ENCODE peak calls at places on chromosomes 11 and 22, in nine cellular contexts. E, X, A, S, O, U, Z, Y and D are unnamed samples.

GRCh38 chr22:27851974-27852713 is 50.6 kb upstream of the MN1 start:
- DNase-seq in E (no peak), X (peak; percentile 74), A (no peak), S (no peak), O (no peak), U (no peak), Z (no peak), Y (no peak), D (no peak)

GRCh38 chr11:47775240-47775869 is 8.2 kb upstream of the FNBP4 start:
- DNase-seq in E (no peak), X (no peak), A (no peak), S (no peak), O (no peak), U (no peak), Z (no peak), Y (no peak), D (no peak)

GRCh38 chr11:74474316-74474715 is 7.0 kb upstream of the KCNE3 start:
- DNase-seq in E (no peak), X (no peak), A (no peak), S (no peak), O (peak; percentile 14), U (no peak), Z (no peak), Y (no peak), D (no peak)

GRCh38 chr11:44631831-44632230 is 66.4 kb downstream of the CD82 start:
- DNase-seq in E (no peak), X (no peak), A (no peak), S (no peak), O (peak; percentile 11), U (no peak), Z (peak; percentile 63), Y (no peak), D (no peak)

GRCh38 chr11:7457211-7457610 is 28.1 kb upstream of the OLFML1 start:
- DNase-seq in E (no peak), X (no peak), A (no peak), S (no peak), O (no peak), U (no peak), Z (no peak), Y (no peak), D (no peak)

GRCh38 chr11:116432301-116432700 is 340.5 kb downstream of the BUD13 start:
- DNase-seq in E (no peak), X (no peak), A (no peak), S (no peak), O (no peak), U (no peak), Z (no peak), Y (no peak), D (no peak)

GRCh38 chr11:30131535-30131934 is 99.3 kb upstream of the FSHB start:
- DNase-seq in E (no peak), X (no peak), A (no peak), S (no peak), O (no peak), U (no peak), Z (peak; percentile 28), Y (no peak), D (no peak)

GRCh38 chr22:50739279-50739691 is 1.3 kb downstream of the ACR start:
- DNase-seq in E (no peak), X (no peak), A (no peak), S (no peak), O (no peak), U (no peak), Z (no peak), Y (peak; percentile 73), D (no peak)

GRCh38 chr22:26732284-26732683 is 74.9 kb downstream of the MIAT start:
- DNase-seq in E (no peak), X (no peak), A (no peak), S (no peak), O (no peak), U (no peak), Z (no peak), Y (no peak), D (no peak)

GRCh38 chr11:112613051-112613972 is 347.9 kb upstream of the NCAM1 start:
- DNase-seq in E (no peak), X (peak; percentile 74), A (no peak), S (no peak), O (no peak), U (no peak), Z (no peak), Y (peak; percentile 92), D (no peak)

GRCh38 chr11:12069053-12069676 is 41.2 kb upstream of the MICAL2 start:
- DNase-seq in E (no peak), X (no peak), A (no peak), S (no peak), O (no peak), U (no peak), Z (no peak), Y (no peak), D (no peak)

GRCh38 chr11:101583180-101584128 is at the start of gene TRPC6:
- DNase-seq in E (no peak), X (peak; percentile 15), A (peak; percentile 33), S (no peak), O (no peak), U (no peak), Z (peak; percentile 52), Y (peak; percentile 86), D (no peak)

GRCh38 chr11:34358258-34358665 is 452 bp upstream of the ABTB2 start:
- DNase-seq in E (peak; percentile 52), X (no peak), A (peak; percentile 71), S (no peak), O (peak; percentile 75), U (no peak), Z (peak; percentile 77), Y (no peak), D (no peak)

GRCh38 chr11:110529043-110529442 is 99.3 kb downstream of the FDX1 start:
- DNase-seq in E (peak; percentile 36), X (no peak), A (no peak), S (peak; percentile 10), O (no peak), U (no peak), Z (no peak), Y (no peak), D (no peak)

GRCh38 chr11:91800208-91800914 is 424.3 kb upstream of the FAT3 start:
- DNase-seq in E (no peak), X (no peak), A (no peak), S (no peak), O (no peak), U (no peak), Z (no peak), Y (no peak), D (no peak)

GRCh38 chr22:27718186-27719032 is 83.1 kb downstream of the MN1 start:
- DNase-seq in E (peak; percentile 57), X (peak; percentile 54), A (peak; percentile 92), S (no peak), O (peak; percentile 56), U (peak; percentile 69), Z (peak; percentile 28), Y (peak; percentile 98), D (no peak)

GRCh38 chr22:46068908-46069481 is 81.3 kb upstream of the PPARA start:
- DNase-seq in E (no peak), X (no peak), A (no peak), S (no peak), O (no peak), U (no peak), Z (no peak), Y (peak; percentile 91), D (peak; percentile 3)

DNA sequence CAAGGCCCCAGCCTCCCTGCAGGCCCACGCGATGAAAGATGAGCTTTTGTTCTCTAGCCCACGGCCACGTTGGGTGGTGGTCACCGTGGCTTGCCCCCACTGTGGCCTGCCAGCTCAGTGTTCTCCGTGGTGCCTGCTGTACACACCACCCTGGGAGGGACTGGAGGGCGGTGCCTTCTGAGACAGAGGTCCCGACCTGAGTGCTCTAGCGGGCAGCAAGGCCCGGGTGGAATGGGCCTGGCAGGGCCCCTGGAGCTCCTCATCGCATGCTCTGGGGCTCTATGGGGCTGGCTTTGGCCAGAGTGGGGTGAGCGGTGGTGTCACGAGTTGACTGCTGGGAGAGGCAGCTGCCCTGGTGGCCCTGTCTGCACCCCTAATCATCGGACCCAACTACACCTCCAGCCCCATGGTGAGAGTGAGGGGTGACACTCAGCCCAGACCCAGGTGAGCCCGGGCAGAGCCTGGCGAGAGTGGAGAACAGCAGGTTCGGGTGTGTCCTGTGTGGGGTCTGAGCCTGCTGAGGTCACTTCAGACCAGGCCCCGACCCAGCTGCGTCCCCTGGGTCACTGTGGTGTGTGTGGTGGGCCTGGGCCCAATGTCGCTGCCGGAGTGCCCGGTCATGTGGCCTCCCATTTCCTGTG is 541.9 kb downstream of the TBC1D22A start:
- DNase-seq in E (no peak), X (peak; percentile 4), A (no peak), S (no peak), O (no peak), U (no peak), Z (no peak), Y (peak; percentile 41), D (no peak)
- H3K9me3 ChIP-seq in E (no peaks in the 10 kb centered on the region), X (no peaks in the 10 kb centered on the region), A (no peaks in the 10 kb centered on the region), S (no peaks in the 10 kb centered on the region), O (no peaks in the 10 kb centered on the region), U (peaks cover 2% of the 10 kb centered on the region), Z (no peaks in the 10 kb centered on the region), Y (no peaks in the 10 kb centered on the region), D (no peaks in the 10 kb centered on the region)

GRCh38 chr22:49365191-49365837 is 462.4 kb downstream of the BRD1 start:
- DNase-seq in E (no peak), X (no peak), A (no peak), S (no peak), O (peak; percentile 5), U (no peak), Z (no peak), Y (peak; percentile 49), D (no peak)
- H3K9me3 ChIP-seq in E (no peaks in the 10 kb centered on the region), X (no peaks in the 10 kb centered on the region), A (no peaks in the 10 kb centered on the region), S (no peaks in the 10 kb centered on the region), O (no peaks in the 10 kb centered on the region), U (peaks cover 77% of the 10 kb centered on the region), Z (no peaks in the 10 kb centered on the region), Y (peaks cover 4% of the 10 kb centered on the region), D (no peaks in the 10 kb centered on the region)

GRCh38 chr22:49186756-49187155 is 640.9 kb downstream of the BRD1 start:
- DNase-seq in E (no peak), X (no peak), A (no peak), S (no peak), O (no peak), U (no peak), Z (no peak), Y (no peak), D (no peak)
- H3K9me3 ChIP-seq in E (no peaks in the 10 kb centered on the region), X (no peaks in the 10 kb centered on the region), A (peaks cover 3% of the 10 kb centered on the region), S (no peaks in the 10 kb centered on the region), O (no peaks in the 10 kb centered on the region), U (peaks cover 89% of the 10 kb centered on the region), Z (no peaks in the 10 kb centered on the region), Y (no peaks in the 10 kb centered on the region), D (no peaks in the 10 kb centered on the region)

GRCh38 chr11:129425214-129425613 is 49.6 kb downstream of the BARX2 start:
- DNase-seq in E (no peak), X (no peak), A (no peak), S (no peak), O (no peak), U (no peak), Z (no peak), Y (no peak), D (no peak)

GRCh38 chr11:129426776-129427175 is 51.1 kb downstream of the BARX2 start:
- DNase-seq in E (no peak), X (no peak), A (no peak), S (no peak), O (no peak), U (no peak), Z (no peak), Y (no peak), D (no peak)

GRCh38 chr11:129428027-129428426 is 52.4 kb downstream of the BARX2 start:
- DNase-seq in E (no peak), X (no peak), A (no peak), S (no peak), O (no peak), U (no peak), Z (no peak), Y (no peak), D (no peak)

GRCh38 chr11:129423426-129423825 is 47.8 kb downstream of the BARX2 start:
- DNase-seq in E (no peak), X (no peak), A (no peak), S (no peak), O (no peak), U (no peak), Z (no peak), Y (no peak), D (no peak)

GRCh38 chr11:129427376-129427775 is 51.7 kb downstream of the BARX2 start:
- DNase-seq in E (peak; percentile 43), X (no peak), A (no peak), S (no peak), O (peak; percentile 53), U (no peak), Z (no peak), Y (no peak), D (no peak)
- H3K9me3 ChIP-seq in E (peaks cover 4% of the 10 kb centered on the region), X (no peaks in the 10 kb centered on the region), A (peaks cover 4% of the 10 kb centered on the region), S (no peaks in the 10 kb centered on the region), O (no peaks in the 10 kb centered on the region), U (no peaks in the 10 kb centered on the region), Z (no peaks in the 10 kb centered on the region), Y (no peaks in the 10 kb centered on the region), D (no peaks in the 10 kb centered on the region)